ENCODE peak calls at places on chromosome 9, in four cellular contexts. J, A, Q and R are unnamed samples.

GRCh38 chr9:16873131-16873787 is 2.8 kb upstream of the BNC2 start:
- DNase-seq in J (no peak), Q (no peak), A (no peak), R (no peak)

GRCh38 chr9:2621678-2622360 is at the start of gene VLDLR:
- DNase-seq in A (no peak), Q (peak; percentile 59), J (peak; percentile 42), R (peak; percentile 76)

GRCh38 chr9:20599195-20599594 is 23.1 kb downstream of the MLLT3 start:
- DNase-seq in A (no peak), J (no peak), Q (no peak), R (no peak)

GRCh38 chr9:95793924-95794828 is 81.3 kb upstream of the ERCC6L2 start:
- DNase-seq in Q (no peak), J (no peak), A (no peak), R (no peak)

GRCh38 chr9:137666950-137667670 is 48.3 kb downstream of the EHMT1 start:
- DNase-seq in A (no peak), J (no peak), Q (no peak), R (no peak)

GRCh38 chr9:99362317-99362716 is 140.2 kb downstream of the SEC61B start:
- DNase-seq in J (no peak), Q (no peak), A (no peak), R (no peak)

GRCh38 chr9:19371942-19372341 is 8.1 kb downstream of the RPS6 start:
- DNase-seq in A (no peak), Q (no peak), J (no peak), R (no peak)

GRCh38 chr9:83070257-83070656 is 7.3 kb upstream of the RASEF start:
- DNase-seq in J (no peak), Q (no peak), A (no peak), R (no peak)

GRCh38 chr9:136700959-136701664 is 11.3 kb upstream of the DIPK1B start:
- DNase-seq in A (peak; percentile 43), Q (no peak), J (peak; percentile 64), R (no peak)

GRCh38 chr9:120379611-120380010 is 200.4 kb downstream of the CDK5RAP2 start:
- DNase-seq in A (no peak), Q (no peak), J (no peak), R (no peak)

GRCh38 chr9:113516840-113517577 is 53.5 kb downstream of the RGS3 start:
- DNase-seq in J (peak; percentile 63), Q (no peak), A (peak; percentile 98), R (no peak)

GRCh38 chr9:129895376-129896268 is 60.4 kb downstream of the USP20 start:
- DNase-seq in J (no peak), A (no peak), Q (peak; percentile 4), R (no peak)

GRCh38 chr9:85541876-85542275 is 199.9 kb downstream of the AGTPBP1 start:
- DNase-seq in A (no peak), Q (no peak), J (no peak), R (no peak)

GRCh38 chr9:82152181-82152580 is 163.6 kb downstream of the SPATA31D1 start:
- DNase-seq in A (no peak), Q (no peak), J (no peak), R (no peak)

GRCh38 chr9:135828656-135829055 is 78.7 kb downstream of the CAMSAP1 start:
- DNase-seq in Q (no peak), A (no peak), J (no peak), R (no peak)

GRCh38 chr9:127981559-127982121 is 851 bp upstream of the EEIG1 start:
- DNase-seq in Q (no peak), J (no peak), A (no peak), R (no peak)

GRCh38 chr9:17810728-17811634 is 232.1 kb downstream of the SH3GL2 start:
- DNase-seq in Q (peak; percentile 37), J (peak; percentile 14), A (no peak), R (peak; percentile 6)

GRCh38 chr9:97536480-97536879 is 35.0 kb downstream of the TMOD1 start:
- DNase-seq in J (no peak), A (no peak), Q (no peak), R (no peak)
- TF ChIP-seq SPI1 in J (no peak), A (no peak), Q (no peak), R (no peak)

GRCh38 chr9:89759563-89759962 is 154.8 kb downstream of the GADD45G start:
- DNase-seq in A (no peak), Q (no peak), J (no peak), R (no peak)

GRCh38 chr9:89764217-89764616 is 159.4 kb downstream of the GADD45G start:
- DNase-seq in A (no peak), J (no peak), Q (no peak), R (no peak)

GRCh38 chr9:89757776-89758528 is 153.1 kb downstream of the GADD45G start:
- DNase-seq in A (no peak), Q (no peak), J (no peak), R (no peak)

GRCh38 chr9:89756891-89757537 is 152.2 kb downstream of the GADD45G start:
- DNase-seq in Q (no peak), J (no peak), A (no peak), R (no peak)

DNA sequence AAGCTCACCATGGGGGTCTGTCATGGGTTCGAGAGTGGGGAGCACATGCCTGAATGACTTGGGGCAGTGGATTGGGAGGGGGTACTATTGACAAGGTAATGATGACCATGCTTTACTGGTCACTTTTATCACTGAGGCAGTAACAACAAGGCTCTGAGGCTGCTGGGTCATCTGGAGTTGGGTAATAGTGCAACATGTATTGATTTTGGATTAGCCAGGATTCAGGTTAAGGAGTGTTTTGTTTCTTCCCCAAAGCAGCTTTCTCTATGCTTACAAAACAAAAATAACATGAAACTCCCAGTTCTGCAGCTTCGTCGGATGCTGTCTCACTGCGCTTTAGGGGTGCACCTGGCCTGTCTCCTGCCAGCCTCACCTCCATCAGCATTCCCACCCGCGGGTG is 155.3 kb downstream of the GADD45G start:
- DNase-seq in J (no peak), Q (no peak), A (no peak), R (no peak)
- TF ChIP-seq SPI1 in J (no peak), Q (no peak), A (no peak), R (no peak)

DNA sequence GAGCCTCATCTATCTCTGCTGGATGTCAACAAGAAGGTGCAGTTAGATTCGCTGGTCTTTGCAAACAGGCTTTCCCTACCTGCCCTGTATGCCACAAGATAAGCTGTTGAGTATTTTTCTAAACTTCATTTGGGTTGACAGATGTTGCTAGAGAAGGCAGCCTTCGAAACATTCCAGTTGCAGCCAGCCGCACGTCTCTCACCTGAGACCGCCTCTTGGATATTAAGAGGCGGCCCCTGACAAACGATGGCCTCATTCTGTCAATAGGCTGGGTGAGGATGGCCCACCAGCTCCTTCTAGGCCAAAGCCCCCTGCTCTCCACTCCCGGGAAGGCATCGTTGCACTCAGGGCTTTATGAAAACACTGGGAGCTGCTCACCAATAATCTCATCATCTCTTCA is 181.6 kb downstream of the DAB2IP start:
- DNase-seq in A (no peak), Q (no peak), J (no peak), R (no peak)
- TF ChIP-seq SPI1 in A (no peak), Q (no peak), J (no peak), R (no peak)

GRCh38 chr9:35944173-35944572 is 13.8 kb downstream of the OR2S2 start:
- DNase-seq in J (no peak), A (no peak), Q (no peak), R (no peak)

GRCh38 chr9:35940474-35941467 is 17.2 kb downstream of the OR2S2 start:
- DNase-seq in Q (no peak), A (no peak), J (no peak), R (no peak)

GRCh38 chr9:35945341-35946018 is 12.5 kb downstream of the OR2S2 start:
- DNase-seq in Q (peak; percentile 78), J (peak; percentile 23), A (no peak), R (peak; percentile 66)

GRCh38 chr9:35939851-35940250 is 18.1 kb downstream of the OR2S2 start:
- DNase-seq in J (no peak), Q (no peak), A (no peak), R (no peak)

DNA sequence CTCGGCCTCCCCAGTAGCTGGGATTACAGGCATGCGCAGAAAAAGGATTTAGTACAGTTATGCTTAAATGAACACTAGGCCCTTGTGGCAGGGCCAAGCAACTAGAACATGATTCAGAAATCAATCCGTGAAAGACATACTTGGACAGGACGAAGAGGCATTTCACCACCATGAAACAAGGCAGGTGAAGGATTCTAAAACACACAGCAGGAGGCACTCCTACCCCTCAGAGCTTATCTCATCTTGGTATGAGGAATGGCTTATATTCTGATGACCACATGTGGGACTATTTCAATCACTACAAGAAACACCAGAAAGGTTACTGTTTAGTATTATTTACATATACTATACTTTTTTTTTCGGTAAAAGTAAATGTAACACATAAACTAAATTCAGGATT is 15.7 kb downstream of the OR2S2 start:
- DNase-seq in Q (no peak), A (no peak), J (no peak), R (no peak)
- TF ChIP-seq SPI1 in Q (no peak), A (no peak), J (no peak), R (no peak)

GRCh38 chr9:73595036-73595545 is 443.4 kb downstream of the ANXA1 start:
- DNase-seq in A (no peak), Q (no peak), J (no peak), R (no peak)

GRCh38 chr9:73596321-73596720 is 444.7 kb downstream of the ANXA1 start:
- DNase-seq in A (no peak), J (no peak), Q (no peak), R (no peak)
- TF ChIP-seq SPI1 in A (no peak), J (no peak), Q (no peak), R (no peak)

GRCh38 chr9:92965759-92966517 is 18.6 kb downstream of the FGD3 start:
- DNase-seq in A (no peak), J (no peak), Q (no peak), R (no peak)

GRCh38 chr9:92969516-92970466 is 22.5 kb downstream of the FGD3 start:
- DNase-seq in Q (no peak), J (no peak), A (no peak), R (no peak)

GRCh38 chr9:92970467-92970923 is 23.2 kb downstream of the FGD3 start:
- DNase-seq in Q (no peak), A (no peak), J (no peak), R (no peak)

GRCh38 chr9:92966518-92966800 is 19.1 kb downstream of the FGD3 start:
- DNase-seq in A (no peak), Q (no peak), J (no peak), R (no peak)

DNA sequence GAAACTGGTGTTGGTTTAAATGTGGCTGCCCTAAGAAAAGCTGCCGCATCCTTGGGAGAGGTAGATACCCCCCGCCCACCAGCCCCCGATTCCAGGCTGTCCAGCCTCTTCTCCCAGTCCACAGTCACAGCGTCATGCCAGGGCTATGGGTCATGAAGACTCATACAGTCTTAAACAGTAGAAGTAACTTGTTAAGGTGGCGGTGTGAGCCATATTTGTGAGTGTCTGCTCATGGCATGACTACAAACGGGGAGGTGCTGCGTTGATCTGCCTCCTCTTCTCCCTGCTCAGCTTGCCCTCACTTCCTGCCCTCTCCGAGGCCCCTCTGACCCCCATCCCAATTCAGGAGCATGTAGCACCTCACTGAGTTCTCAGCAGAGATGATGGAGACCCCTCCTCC is 20.8 kb downstream of the FGD3 start:
- DNase-seq in A (no peak), Q (no peak), J (no peak), R (no peak)
- TF ChIP-seq SPI1 in A (no peak), Q (no peak), J (no peak), R (no peak)

DNA sequence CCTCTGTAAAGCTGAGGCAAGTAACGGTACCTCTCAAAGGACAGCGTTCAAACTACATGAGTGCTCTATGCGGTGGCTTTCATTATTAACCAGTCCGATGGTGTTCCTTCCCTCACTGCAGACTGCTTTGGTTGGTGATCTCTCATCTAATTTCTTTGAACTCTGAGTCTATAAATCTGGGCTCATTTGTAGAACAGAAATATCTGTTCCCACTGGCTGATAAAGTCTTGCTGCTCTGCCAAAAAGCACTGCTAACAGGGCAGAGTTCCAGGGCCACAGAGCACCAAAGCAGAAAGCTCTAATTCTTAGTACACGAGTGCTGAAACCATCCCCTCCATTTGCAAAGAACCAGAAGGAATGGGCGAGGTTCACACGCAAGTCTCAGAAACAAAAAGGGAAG is 81.9 kb downstream of the MED27 start:
- DNase-seq in J (no peak), Q (no peak), A (no peak), R (no peak)
- TF ChIP-seq SPI1 in J (no peak), Q (no peak), A (no peak), R (no peak)